ENCODE peak calls at places on chromosomes 6 and 20, in seven cellular contexts. J, O, D, V, R, C and U are unnamed samples.

GRCh38 chr20:44961868-44962267 is 1.7 kb upstream of the TOMM34 start:
- DNase-seq in O (no peak), D (no peak), R (no peak), V (no peak), J (no peak), C (no peak), U (no peak)

GRCh38 chr6:124372076-124372475 is 568.4 kb downstream of the NKAIN2 start:
- DNase-seq in V (no peak), C (no peak), J (no peak), O (no peak), R (no peak), D (no peak), U (no peak)

GRCh38 chr6:40999498-41000070 is 39.4 kb downstream of the UNC5CL start:
- DNase-seq in R (no peak), J (peak), C (peak), O (peak), V (peak), D (no peak), U (no peak)

GRCh38 chr6:169452117-169452868 is 198.6 kb upstream of the THBS2 start:
- DNase-seq in R (peak), J (no peak), C (peak), V (peak), O (peak), D (peak), U (peak)

GRCh38 chr6:129732034-129732433 is 22.1 kb upstream of the ARHGAP18 start:
- DNase-seq in V (no peak), R (no peak), J (no peak), D (no peak), C (no peak), O (no peak), U (no peak)

GRCh38 chr20:61520761-61521460 is 268.9 kb downstream of the CDH4 start:
- DNase-seq in O (no peak), J (no peak), R (peak), V (peak), C (no peak), D (peak), U (peak)

GRCh38 chr6:134999107-134999506 is 49.2 kb upstream of the ALDH8A1 start:
- DNase-seq in V (no peak), O (no peak), D (no peak), R (no peak), J (no peak), C (no peak), U (no peak)

GRCh38 chr6:110345025-110345424 is 13.1 kb downstream of the METTL24 start:
- DNase-seq in D (no peak), O (no peak), J (no peak), C (no peak), V (no peak), R (no peak), U (no peak)

GRCh38 chr20:53146201-53146891 is 174.2 kb downstream of the TSHZ2 start:
- DNase-seq in O (no peak), J (no peak), C (no peak), D (no peak), R (no peak), V (no peak), U (no peak)
- H3K4me3 ChIP-seq in O (no peak), J (no peak), C (no peak), D (no peak), R (no peak), V (no peak), U (no peak)

DNA sequence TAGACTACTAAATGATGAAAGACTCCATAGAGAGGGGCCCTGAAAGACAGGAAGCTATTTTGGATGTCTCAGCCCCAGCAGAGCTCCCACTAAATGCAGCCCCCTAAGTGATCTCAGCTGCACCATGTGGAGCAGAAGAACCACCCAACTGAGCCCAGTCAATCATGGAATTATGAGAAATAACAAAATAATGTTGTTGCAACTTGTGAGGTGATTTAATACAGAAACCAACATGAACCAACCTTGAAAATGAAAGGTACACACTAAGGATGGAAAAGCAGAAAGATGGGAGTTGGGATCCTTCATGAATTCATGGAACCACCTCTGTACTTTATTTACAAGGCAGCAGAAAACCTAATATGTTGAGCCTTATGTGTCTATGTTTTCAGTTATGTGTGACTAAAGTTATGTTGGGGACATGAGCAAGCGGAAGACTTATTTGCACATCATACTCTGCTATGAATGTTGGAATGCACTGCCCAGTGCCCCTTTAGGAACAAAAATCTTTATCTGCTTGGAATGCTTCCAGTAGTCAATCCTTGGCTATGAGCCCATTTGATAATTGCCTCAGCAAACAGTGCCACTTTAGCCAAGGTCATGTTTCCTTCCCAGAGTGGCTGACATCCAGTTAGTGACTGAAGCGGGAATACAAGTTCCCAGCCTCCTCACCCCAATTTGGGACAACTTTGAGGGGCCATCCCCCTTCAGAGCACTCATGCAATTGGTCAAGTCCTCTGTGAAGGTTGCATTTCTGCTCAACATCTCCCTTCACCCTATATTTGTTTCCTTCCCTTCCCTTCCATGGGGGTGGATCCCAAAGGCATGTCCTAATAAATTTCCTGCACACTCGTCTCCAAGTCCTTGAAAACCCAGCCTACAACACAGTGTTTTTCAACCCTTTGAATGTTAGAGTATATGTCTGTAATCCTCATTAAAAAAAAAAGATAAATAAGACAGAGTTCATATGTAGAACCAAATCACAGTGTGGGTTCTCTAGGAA is 18.4 kb downstream of the TP53RK start:
- DNase-seq in J (no peak), D (no peak), O (no peak), R (no peak), V (no peak), C (no peak), U (no peak)
- TF ChIP-seq CTCF in J (no peak), D (no peak), O (no peak), R (no peak), V (no peak), C (no peak), U (no peak)

DNA sequence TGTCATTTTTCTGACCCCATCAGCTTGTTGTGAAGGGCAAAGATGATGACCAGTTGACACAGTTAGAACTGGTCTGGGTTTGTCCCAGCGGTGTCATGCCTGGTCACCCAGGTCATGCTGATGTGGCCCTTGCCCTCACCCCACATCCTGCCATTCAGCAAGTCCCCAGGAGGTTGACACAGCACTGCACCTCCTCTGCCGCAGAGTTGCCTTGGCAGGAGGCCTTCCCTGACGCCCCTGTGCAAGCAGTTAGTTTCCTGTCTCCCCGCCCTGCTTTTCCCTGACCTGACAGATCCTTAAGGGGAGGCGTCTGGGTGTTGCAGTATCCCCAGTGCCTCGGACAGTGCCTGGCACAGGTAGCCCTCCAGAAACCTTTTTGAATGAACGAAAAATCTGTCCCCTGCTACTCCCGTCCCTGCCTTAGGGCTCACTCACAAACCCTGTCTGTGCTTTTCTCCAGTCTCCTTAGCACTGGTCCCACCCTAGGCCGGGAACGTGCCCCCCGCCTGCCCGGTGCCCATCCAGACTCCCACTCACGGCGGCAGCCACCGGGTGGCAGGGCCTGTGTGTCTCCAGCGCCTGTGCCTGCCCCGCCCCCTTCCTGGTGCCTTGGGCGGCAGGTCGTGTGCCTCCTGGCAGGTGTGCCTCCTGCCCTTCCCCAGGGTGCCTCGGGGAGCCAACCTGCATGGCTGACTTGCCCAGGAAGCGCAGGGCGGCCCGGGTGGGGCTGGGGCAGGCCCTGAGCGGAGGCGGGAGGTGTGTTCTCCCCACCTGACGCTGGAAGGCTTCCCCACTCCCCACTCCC is 146.3 kb upstream of the RNF24 start:
- DNase-seq in O (no peak), D (no peak), R (no peak), C (no peak), J (no peak), V (no peak), U (no peak)
- H3K4me3 ChIP-seq in O (no peak), D (no peak), R (no peak), C (no peak), J (no peak), V (no peak), U (no peak)

GRCh38 chr6:6052216-6052615 is 45.5 kb upstream of the NRN1 start:
- DNase-seq in V (no peak), R (no peak), D (no peak), C (no peak), J (no peak), O (no peak), U (no peak)

GRCh38 chr6:6058054-6058444 is 51.3 kb upstream of the NRN1 start:
- DNase-seq in C (no peak), O (no peak), J (no peak), V (no peak), D (no peak), R (no peak), U (no peak)

DNA sequence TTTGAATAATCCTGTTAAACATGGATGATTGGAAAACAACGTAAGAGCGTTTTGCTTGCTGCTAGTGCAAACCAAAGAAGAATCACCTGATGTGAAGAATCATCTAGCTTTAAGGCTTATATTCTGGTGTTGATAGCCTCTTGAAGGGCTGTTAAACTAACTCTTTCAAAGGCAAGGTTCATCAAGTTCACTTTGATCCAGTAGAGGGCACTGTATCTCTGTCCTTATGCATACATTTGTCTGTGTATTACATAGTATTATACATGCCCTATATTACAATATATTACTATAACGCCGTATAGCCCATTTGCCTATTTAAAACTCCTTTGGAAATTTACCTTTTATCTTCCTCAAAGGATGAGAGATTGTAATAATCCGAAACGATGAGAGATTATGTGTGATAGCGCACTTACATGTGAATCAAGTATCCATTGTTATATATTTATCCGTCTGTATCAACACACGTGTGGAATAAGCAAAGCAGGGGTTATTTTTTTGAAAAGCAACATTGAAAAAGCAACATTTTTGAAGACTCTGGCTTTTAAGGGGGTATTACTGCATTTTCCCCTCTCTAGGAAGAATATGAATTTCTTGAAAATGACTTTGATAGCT is 50.8 kb upstream of the NRN1 start:
- DNase-seq in D (no peak), C (peak), V (peak), R (peak), J (peak), O (no peak), U (no peak)
- TF ChIP-seq CTCF in D (no peak), C (peak), V (peak), R (peak), J (peak), O (peak), U (peak)